ENCODE peak calls at places on chromosomes 5 and 9, in four cellular contexts. U is iris pigment epithelial cell, X is COR-L47, C is NB4. E is an unnamed sample.

GRCh38 chr5:82106806-82107205 is 135.0 kb downstream of the ATG10 start:
- DNase-seq in U (no peak), X (no peak), C (peak; percentile 4), E (no peak)

GRCh38 chr9:86500031-86500430 is 145.8 kb upstream of the TUT7 start:
- DNase-seq in U (peak; percentile 7), X (no peak), C (no peak), E (no peak)

GRCh38 chr5:173919443-173919842 is 31.3 kb downstream of the CPEB4 start:
- DNase-seq in U (peak; percentile 29), X (no peak), C (no peak), E (peak; percentile 31)

GRCh38 chr5:57422993-57423392 is 59.6 kb downstream of the ACTBL2 start:
- DNase-seq in U (no peak), X (no peak), C (no peak), E (no peak)

GRCh38 chr9:127803507-127804352 is 1.0 kb downstream of the FPGS start:
- DNase-seq in U (no peak), X (no peak), C (peak; percentile 38), E (peak; percentile 67)

GRCh38 chr5:68381060-68381459 is 165.5 kb downstream of the PIK3R1 start:
- DNase-seq in U (no peak), X (no peak), C (no peak), E (peak; percentile 18)

GRCh38 chr5:79480991-79481390 is 32.9 kb downstream of the HOMER1 start:
- DNase-seq in U (no peak), X (no peak), C (no peak), E (no peak)

GRCh38 chr9:129632460-129632859 is 6.5 kb downstream of the NTMT1 start:
- DNase-seq in U (no peak), X (no peak), C (no peak), E (peak; percentile 44)

GRCh38 chr5:121863753-121864152 is 12.1 kb downstream of the FTMT start:
- DNase-seq in U (no peak), X (no peak), C (no peak), E (no peak)